ENCODE peak calls at places on chromosome 11, in five cellular contexts. One of them, this sample, is unnamed.

GRCh38 chr11:69215784-69216415 is 60.2 kb downstream of the SMIM38 start:
- DNase-seq in body of pancreas: peak; percentile 5
- DNase-seq in tibial nerve: no peak
- DNase-seq in cardiac muscle cell: no peak
- DNase-seq in neural progenitor cell: no peak
- DNase-seq in this sample: no peak

GRCh38 chr11:27281740-27282139 is 81.3 kb downstream of the CCDC34 start:
- DNase-seq in tibial nerve: no peak
- DNase-seq in cardiac muscle cell: no peak
- DNase-seq in body of pancreas: no peak
- DNase-seq in neural progenitor cell: no peak
- DNase-seq in this sample: no peak

GRCh38 chr11:45471002-45471665 is 185.0 kb upstream of the SYT13 start:
- DNase-seq in neural progenitor cell: no peak
- DNase-seq in tibial nerve: no peak
- DNase-seq in body of pancreas: no peak
- DNase-seq in cardiac muscle cell: no peak
- DNase-seq in this sample: no peak

GRCh38 chr11:114262681-114263509 is 33.3 kb upstream of the NNMT start:
- DNase-seq in tibial nerve: no peak
- DNase-seq in cardiac muscle cell: peak; percentile 82
- DNase-seq in neural progenitor cell: peak; percentile 77
- DNase-seq in body of pancreas: peak; percentile 54
- DNase-seq in this sample: peak; percentile 45

GRCh38 chr11:100805509-100806199 is 118.6 kb downstream of the ARHGAP42 start:
- DNase-seq in tibial nerve: no peak
- DNase-seq in body of pancreas: no peak
- DNase-seq in cardiac muscle cell: no peak
- DNase-seq in neural progenitor cell: no peak
- DNase-seq in this sample: no peak

GRCh38 chr11:75388386-75389275 is 10.7 kb upstream of the RPS3 start:
- DNase-seq in tibial nerve: peak; percentile 42
- DNase-seq in neural progenitor cell: peak; percentile 79
- DNase-seq in body of pancreas: peak; percentile 87
- DNase-seq in cardiac muscle cell: peak; percentile 83
- DNase-seq in this sample: peak; percentile 50

GRCh38 chr11:23205156-23205871 is 345.0 kb upstream of the CCDC179 start:
- DNase-seq in tibial nerve: no peak
- DNase-seq in cardiac muscle cell: no peak
- DNase-seq in neural progenitor cell: no peak
- DNase-seq in body of pancreas: no peak
- DNase-seq in this sample: no peak

GRCh38 chr11:73393479-73394415 is 17.5 kb downstream of the RELT start:
- DNase-seq in tibial nerve: peak; percentile 59
- DNase-seq in neural progenitor cell: peak; percentile 85
- DNase-seq in body of pancreas: peak; percentile 77
- DNase-seq in cardiac muscle cell: peak; percentile 84
- DNase-seq in this sample: peak; percentile 73

GRCh38 chr11:130042093-130042591 is 27.6 kb upstream of the APLP2 start:
- DNase-seq in neural progenitor cell: no peak
- DNase-seq in body of pancreas: no peak
- DNase-seq in cardiac muscle cell: no peak
- DNase-seq in tibial nerve: no peak
- DNase-seq in this sample: no peak

GRCh38 chr11:11155962-11156815 is 196.9 kb downstream of the CSNK2A3 start:
- DNase-seq in tibial nerve: no peak
- DNase-seq in cardiac muscle cell: peak; percentile 30
- DNase-seq in body of pancreas: no peak
- DNase-seq in neural progenitor cell: peak; percentile 56
- DNase-seq in this sample: peak; percentile 62

GRCh38 chr11:99693941-99694492 is 673.3 kb downstream of the CNTN5 start:
- DNase-seq in tibial nerve: no peak
- DNase-seq in body of pancreas: no peak
- DNase-seq in cardiac muscle cell: no peak
- DNase-seq in neural progenitor cell: no peak
- DNase-seq in this sample: no peak

GRCh38 chr11:88252208-88252607 is 77.0 kb upstream of the RAB38 start:
- DNase-seq in tibial nerve: no peak
- DNase-seq in neural progenitor cell: no peak
- DNase-seq in body of pancreas: no peak
- DNase-seq in cardiac muscle cell: no peak
- DNase-seq in this sample: no peak

GRCh38 chr11:20112291-20113146 is 47.8 kb downstream of the DBX1 start:
- DNase-seq in body of pancreas: peak; percentile 89
- DNase-seq in tibial nerve: no peak
- DNase-seq in neural progenitor cell: no peak
- DNase-seq in cardiac muscle cell: no peak
- DNase-seq in this sample: no peak

GRCh38 chr11:119460582-119460981 is 37.6 kb upstream of the THY1 start:
- DNase-seq in tibial nerve: no peak
- DNase-seq in neural progenitor cell: no peak
- DNase-seq in body of pancreas: no peak
- DNase-seq in cardiac muscle cell: no peak
- DNase-seq in this sample: no peak

GRCh38 chr11:78768345-78768744 is 193.7 kb upstream of the NARS2 start:
- DNase-seq in cardiac muscle cell: peak; percentile 33
- DNase-seq in tibial nerve: no peak
- DNase-seq in neural progenitor cell: no peak
- DNase-seq in body of pancreas: no peak
- DNase-seq in this sample: no peak

GRCh38 chr11:123065634-123066033 is 3.7 kb upstream of the HSPA8 start:
- DNase-seq in body of pancreas: no peak
- DNase-seq in neural progenitor cell: no peak
- DNase-seq in tibial nerve: no peak
- DNase-seq in cardiac muscle cell: no peak
- DNase-seq in this sample: no peak

GRCh38 chr11:120880791-120881190 is 143.1 kb upstream of the TBCEL start:
- DNase-seq in cardiac muscle cell: no peak
- DNase-seq in neural progenitor cell: no peak
- DNase-seq in body of pancreas: no peak
- DNase-seq in tibial nerve: no peak
- DNase-seq in this sample: no peak

GRCh38 chr11:111923351-111923788 is 4.7 kb downstream of the C11orf52 start:
- DNase-seq in cardiac muscle cell: no peak
- DNase-seq in body of pancreas: no peak
- DNase-seq in tibial nerve: no peak
- DNase-seq in neural progenitor cell: no peak
- DNase-seq in this sample: no peak

GRCh38 chr11:2404735-2405196 is 4.2 kb downstream of the TSSC4 start:
- DNase-seq in body of pancreas: no peak
- DNase-seq in cardiac muscle cell: no peak
- DNase-seq in tibial nerve: no peak
- DNase-seq in neural progenitor cell: no peak
- DNase-seq in this sample: no peak

GRCh38 chr11:69513196-69513595 is 31.7 kb downstream of the LINC01488 start:
- DNase-seq in tibial nerve: no peak
- DNase-seq in body of pancreas: no peak
- DNase-seq in neural progenitor cell: no peak
- DNase-seq in cardiac muscle cell: no peak
- DNase-seq in this sample: no peak

GRCh38 chr11:70201876-70202861 is 927 bp upstream of the FADD start:
- DNase-seq in neural progenitor cell: no peak
- DNase-seq in body of pancreas: no peak
- DNase-seq in tibial nerve: no peak
- DNase-seq in cardiac muscle cell: no peak
- DNase-seq in this sample: no peak

GRCh38 chr11:85889676-85890579 is 34.7 kb downstream of the CCDC83 start:
- DNase-seq in cardiac muscle cell: no peak
- DNase-seq in body of pancreas: no peak
- DNase-seq in tibial nerve: no peak
- DNase-seq in neural progenitor cell: no peak
- DNase-seq in this sample: no peak

GRCh38 chr11:120973501-120973900 is 50.4 kb upstream of the TBCEL start:
- DNase-seq in body of pancreas: no peak
- DNase-seq in neural progenitor cell: no peak
- DNase-seq in cardiac muscle cell: no peak
- DNase-seq in tibial nerve: no peak
- DNase-seq in this sample: no peak

GRCh38 chr11:11351042-11351586 is 1.9 kb downstream of the CSNK2A3 start:
- DNase-seq in body of pancreas: no peak
- DNase-seq in neural progenitor cell: no peak
- DNase-seq in tibial nerve: no peak
- DNase-seq in cardiac muscle cell: no peak
- DNase-seq in this sample: no peak

GRCh38 chr11:40241524-40242037 is 1217.9 kb downstream of the LRRC4C start:
- DNase-seq in tibial nerve: no peak
- DNase-seq in body of pancreas: no peak
- DNase-seq in neural progenitor cell: no peak
- DNase-seq in cardiac muscle cell: no peak
- DNase-seq in this sample: no peak

GRCh38 chr11:110763249-110764011 is 51.2 kb upstream of the ARHGAP20 start:
- DNase-seq in tibial nerve: peak; percentile 38
- DNase-seq in cardiac muscle cell: no peak
- DNase-seq in neural progenitor cell: no peak
- DNase-seq in body of pancreas: peak; percentile 27
- DNase-seq in this sample: no peak

GRCh38 chr11:15956302-15956701 is 400.0 kb downstream of the SOX6 start:
- DNase-seq in tibial nerve: no peak
- DNase-seq in neural progenitor cell: no peak
- DNase-seq in cardiac muscle cell: no peak
- DNase-seq in body of pancreas: no peak
- DNase-seq in this sample: no peak

GRCh38 chr11:10666556-10666955 is 27.0 kb downstream of the IRAG1 start:
- DNase-seq in tibial nerve: no peak
- DNase-seq in body of pancreas: no peak
- DNase-seq in cardiac muscle cell: no peak
- DNase-seq in neural progenitor cell: no peak
- DNase-seq in this sample: no peak

GRCh38 chr11:64869571-64870175 is 8.7 kb downstream of the EHD1 start:
- DNase-seq in tibial nerve: no peak
- DNase-seq in body of pancreas: no peak
- DNase-seq in neural progenitor cell: peak; percentile 53
- DNase-seq in cardiac muscle cell: peak; percentile 67
- DNase-seq in this sample: no peak

GRCh38 chr11:10600570-10601248 is 32.2 kb upstream of the LYVE1 start:
- DNase-seq in cardiac muscle cell: no peak
- DNase-seq in tibial nerve: no peak
- DNase-seq in neural progenitor cell: no peak
- DNase-seq in body of pancreas: no peak
- DNase-seq in this sample: no peak

GRCh38 chr11:64894070-64894811 is 15.8 kb upstream of the EHD1 start:
- DNase-seq in body of pancreas: peak; percentile 85
- DNase-seq in tibial nerve: peak; percentile 68
- DNase-seq in neural progenitor cell: peak; percentile 80
- DNase-seq in cardiac muscle cell: peak; percentile 90
- DNase-seq in this sample: peak; percentile 78

GRCh38 chr11:62664405-62665074 is 470 bp downstream of the C11orf98 start:
- DNase-seq in cardiac muscle cell: peak; percentile 75
- DNase-seq in neural progenitor cell: no peak
- DNase-seq in body of pancreas: peak; percentile 70
- DNase-seq in tibial nerve: no peak
- DNase-seq in this sample: peak; percentile 83

GRCh38 chr11:69499216-69499945 is 17.9 kb downstream of the LINC01488 start:
- DNase-seq in tibial nerve: no peak
- DNase-seq in body of pancreas: peak; percentile 10
- DNase-seq in cardiac muscle cell: no peak
- DNase-seq in neural progenitor cell: no peak
- DNase-seq in this sample: no peak

GRCh38 chr11:113242767-113243397 is 71.5 kb upstream of the TTC12 start:
- DNase-seq in neural progenitor cell: peak; percentile 44
- DNase-seq in cardiac muscle cell: no peak
- DNase-seq in body of pancreas: no peak
- DNase-seq in tibial nerve: no peak
- DNase-seq in this sample: peak; percentile 35

GRCh38 chr11:118088531-118088930 is 1.8 kb upstream of the SMIM35 start:
- DNase-seq in neural progenitor cell: no peak
- DNase-seq in cardiac muscle cell: no peak
- DNase-seq in tibial nerve: no peak
- DNase-seq in body of pancreas: no peak
- DNase-seq in this sample: no peak
- H3K4me1 ChIP-seq in neural progenitor cell: peaks cover 5% of the 10 kb centered on the region
- H3K4me1 ChIP-seq in cardiac muscle cell: peaks cover 8% of the 10 kb centered on the region
- H3K4me1 ChIP-seq in tibial nerve: peaks cover 7% of the 10 kb centered on the region
- H3K4me1 ChIP-seq in body of pancreas: no peaks in the 10 kb centered on the region
- H3K4me1 ChIP-seq in this sample: no peaks in the 10 kb centered on the region

DNA sequence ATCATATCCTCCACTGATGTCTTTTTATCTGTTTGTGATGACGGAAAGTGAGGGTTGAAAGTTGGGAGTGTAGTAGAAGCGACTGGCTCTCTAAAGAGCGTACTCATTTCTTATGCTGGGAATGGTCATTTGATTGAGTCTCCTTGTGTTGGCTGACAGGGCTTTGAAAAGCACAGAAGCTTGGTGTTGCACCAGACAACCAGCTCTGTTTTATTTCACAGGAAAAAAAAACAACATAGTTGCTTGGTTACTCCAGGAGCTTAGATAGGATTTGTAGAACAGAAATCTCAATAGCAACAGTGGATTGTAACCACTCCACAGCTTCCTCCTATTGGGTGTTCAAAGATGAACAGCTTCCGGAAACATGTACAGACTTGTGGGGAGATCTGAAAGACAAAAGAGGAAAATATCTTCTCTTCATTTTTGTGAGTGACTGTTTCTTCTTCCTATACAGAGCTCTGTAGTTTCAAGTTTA is 2.7 kb downstream of the RBM14 start:
- DNase-seq in cardiac muscle cell: peak; percentile 65
- DNase-seq in neural progenitor cell: no peak
- DNase-seq in body of pancreas: no peak
- DNase-seq in tibial nerve: no peak
- DNase-seq in this sample: peak; percentile 71
- H3K4me3 ChIP-seq in cardiac muscle cell: peak overlapping the region; percentile 91
- H3K4me3 ChIP-seq in neural progenitor cell: peak overlapping the region; percentile 82
- H3K4me3 ChIP-seq in body of pancreas: no peak overlapping the region
- H3K4me3 ChIP-seq in tibial nerve: no peak overlapping the region
- H3K4me3 ChIP-seq in this sample: peak overlapping the region; percentile 94

GRCh38 chr11:31813242-31813960 is 2.3 kb upstream of the PAX6 start:
- DNase-seq in cardiac muscle cell: no peak
- DNase-seq in neural progenitor cell: peak; percentile 71
- DNase-seq in tibial nerve: no peak
- DNase-seq in body of pancreas: no peak
- DNase-seq in this sample: no peak
- H3K9me3 ChIP-seq in cardiac muscle cell: no peaks in the 10 kb centered on the region
- H3K9me3 ChIP-seq in neural progenitor cell: no peaks in the 10 kb centered on the region
- H3K9me3 ChIP-seq in tibial nerve: no peaks in the 10 kb centered on the region
- H3K9me3 ChIP-seq in body of pancreas: no peaks in the 10 kb centered on the region
- H3K9me3 ChIP-seq in this sample: no peaks in the 10 kb centered on the region

DNA sequence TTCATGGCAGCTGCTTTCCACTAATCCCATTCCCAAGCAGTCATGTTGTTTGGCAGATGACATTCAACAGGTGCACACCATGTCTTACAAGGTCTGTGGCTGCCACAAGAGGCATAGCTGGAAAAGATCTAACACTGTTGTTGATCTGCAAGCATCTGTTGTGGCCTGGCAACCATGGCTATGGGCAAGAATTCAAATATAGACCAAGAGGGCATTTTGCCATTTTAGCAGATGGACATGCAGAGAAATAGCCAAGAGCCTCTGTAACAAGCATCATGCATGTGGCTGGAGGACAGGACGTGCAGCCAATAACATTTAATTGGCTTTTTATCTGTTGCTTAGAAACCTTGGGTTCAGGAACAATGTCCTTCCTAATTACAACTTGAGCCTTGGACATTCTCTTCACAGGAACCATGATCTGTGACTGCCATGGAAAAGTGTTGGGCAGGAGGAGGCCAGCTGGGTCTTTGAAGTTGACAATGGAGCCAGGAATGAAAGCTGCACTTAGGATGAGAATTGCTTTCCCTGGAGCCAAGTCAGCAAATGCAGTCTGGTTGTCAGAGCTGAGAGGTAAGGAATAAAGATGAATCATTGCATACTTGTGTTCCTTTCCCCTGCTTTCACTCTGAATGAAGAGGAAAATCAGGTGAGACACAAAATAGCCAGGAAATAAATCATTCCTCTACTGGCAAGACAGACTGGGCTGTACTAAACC is 113.6 kb upstream of the ANO5 start:
- DNase-seq in cardiac muscle cell: peak; percentile 43
- DNase-seq in neural progenitor cell: no peak
- DNase-seq in tibial nerve: no peak
- DNase-seq in body of pancreas: peak; percentile 70
- DNase-seq in this sample: no peak
- H3K4me1 ChIP-seq in cardiac muscle cell: peaks cover 9% of the 10 kb centered on the region
- H3K4me1 ChIP-seq in neural progenitor cell: no peaks in the 10 kb centered on the region
- H3K4me1 ChIP-seq in tibial nerve: no peaks in the 10 kb centered on the region
- H3K4me1 ChIP-seq in body of pancreas: peaks cover 65% of the 10 kb centered on the region
- H3K4me1 ChIP-seq in this sample: no peaks in the 10 kb centered on the region

This sample was measured in CD4-positive, CD25-positive, alpha-beta regulatory T cell.